ENCODE peak calls at places on chromosomes 4 and X, in five cellular contexts. J is nephron progenitor cell; V is MV-4-11; M is CD4-positive, alpha-beta T cell; R is C1 segment of cervical spinal cord. I is an unnamed sample.

GRCh38 chrX:19846995-19847790 is 40.2 kb downstream of the SH3KBP1 start:
- DNase-seq in M (no peak), R (no peak), V (peak; percentile 75), J (no peak), I (peak; percentile 84)

GRCh38 chr4:122577808-122578781 is 42.8 kb downstream of the IL21 start:
- DNase-seq in R (no peak), M (peak; percentile 54), J (peak; percentile 51), V (peak; percentile 97), I (peak; percentile 68)

GRCh38 chrX:133726211-133726630 is 259.2 kb downstream of the GPC3 start:
- DNase-seq in M (no peak), V (no peak), R (no peak), J (no peak), I (peak; percentile 51)

GRCh38 chr4:164439037-164439436 is 314.9 kb upstream of the SMIM31 start:
- DNase-seq in M (no peak), V (no peak), R (no peak), J (no peak), I (no peak)

GRCh38 chr4:139050436-139050835 is 34.9 kb downstream of the NOCT start:
- DNase-seq in M (no peak), R (no peak), J (no peak), V (no peak), I (peak; percentile 52)

GRCh38 chr4:183758006-183758734 is 99.1 kb downstream of the TRAPPC11 start:
- DNase-seq in V (no peak), M (no peak), J (peak; percentile 56), R (no peak), I (peak; percentile 66)

GRCh38 chr4:31370866-31371465 is 650.8 kb downstream of the PCDH7 start:
- DNase-seq in J (peak; percentile 16), R (no peak), M (no peak), V (peak; percentile 49), I (peak; percentile 61)

GRCh38 chr4:102717448-102718092 is 43.2 kb downstream of the MANBA start:
- DNase-seq in J (no peak), R (no peak), V (no peak), M (no peak), I (no peak)

GRCh38 chrX:132077912-132078311 is 49.9 kb downstream of the FRMD7 start:
- DNase-seq in J (no peak), R (no peak), V (no peak), M (no peak), I (no peak)

GRCh38 chr4:94472056-94472826 is 20.5 kb downstream of the PDLIM5 start:
- DNase-seq in J (no peak), R (no peak), M (no peak), V (no peak), I (no peak)

GRCh38 chr4:3224971-3225850 is 23.7 kb upstream of the MSANTD1 start:
- DNase-seq in J (no peak), M (no peak), R (no peak), V (no peak), I (no peak)

GRCh38 chr4:81069706-81070331 is 39.3 kb downstream of the BMP3 start:
- DNase-seq in M (peak; percentile 55), J (peak; percentile 73), V (peak; percentile 61), R (peak; percentile 7), I (peak; percentile 93)

GRCh38 chrX:11953615-11954014 is 184.7 kb upstream of the FRMPD4 start:
- DNase-seq in J (no peak), M (no peak), V (no peak), R (no peak), I (peak; percentile 54)

GRCh38 chr4:109294006-109294405 is 8.5 kb downstream of the COL25A1 start:
- DNase-seq in V (peak; percentile 81), J (peak; percentile 28), R (no peak), M (no peak), I (peak; percentile 25)

GRCh38 chrX:86215260-86215659 is 67.0 kb downstream of the DACH2 start:
- DNase-seq in R (no peak), M (no peak), J (no peak), V (no peak), I (no peak)

GRCh38 chr4:6889101-6889735 is 20.4 kb upstream of the TBC1D14 start:
- DNase-seq in R (no peak), J (no peak), M (no peak), V (no peak), I (no peak)

GRCh38 chr4:71524746-71525145 is 185.9 kb downstream of the SLC4A4 start:
- DNase-seq in M (no peak), J (no peak), V (no peak), R (no peak), I (no peak)

GRCh38 chr4:8537041-8537461 is 43.1 kb upstream of the GPR78 start:
- DNase-seq in V (peak; percentile 76), J (no peak), M (no peak), R (no peak), I (no peak)

GRCh38 chr4:76214269-76214628 is 625 bp upstream of the SCARB2 start:
- DNase-seq in M (no peak), V (no peak), J (no peak), R (no peak), I (no peak)

GRCh38 chrX:145817299-145817665 is 347 bp upstream of the SLITRK2 start:
- DNase-seq in R (no peak), V (no peak), J (peak; percentile 10), M (no peak), I (peak; percentile 6)

GRCh38 chr4:38092701-38093100 is 132.5 kb downstream of the PTTG2 start:
- DNase-seq in V (no peak), R (no peak), J (no peak), M (no peak), I (peak; percentile 44)

GRCh38 chr4:88522702-88523324 is 763 bp downstream of the PYURF start:
- DNase-seq in V (peak; percentile 49), J (peak; percentile 34), M (peak; percentile 19), R (no peak), I (peak; percentile 59)

GRCh38 chr4:151743894-151744293 is 16.9 kb downstream of the GATB start:
- DNase-seq in J (no peak), R (no peak), M (no peak), V (no peak), I (no peak)

GRCh38 chrX:17374619-17375360 is at the start of gene NHS:
- DNase-seq in J (peak; percentile 90), V (no peak), M (no peak), R (no peak), I (peak; percentile 83)

GRCh38 chrX:132272826-132273225 is 53.6 kb upstream of the RAP2C start:
- DNase-seq in V (no peak), R (no peak), J (no peak), M (no peak), I (no peak)

GRCh38 chr4:68375667-68376559 is 26.0 kb upstream of the YTHDC1 start:
- DNase-seq in J (peak; percentile 22), V (peak; percentile 39), R (no peak), M (peak; percentile 41), I (peak; percentile 64)

GRCh38 chr4:27129871-27130277 is 269.2 kb downstream of the STIM2 start:
- DNase-seq in J (no peak), R (no peak), M (no peak), V (no peak), I (no peak)

GRCh38 chr4:153759407-153760226 is at the start of gene RNF175:
- DNase-seq in R (no peak), V (no peak), M (peak; percentile 8), J (peak; percentile 74), I (peak; percentile 56)

I was measured in cardiac muscle cell.